ENCODE peak calls at places on chromosomes 1 and 21, in nine cellular contexts. U is vagina; W is body of pancreas; C is PC-3; S is pancreas; K is CD4-positive, CD25-positive, alpha-beta regulatory T cell; Z is adrenal gland; Q is ovary; V is heart right ventricle. B is an unnamed sample. For H3K4me1 and H3K9me3, the result is how much of the 10 kb centered on the place peaks cover.

GRCh38 chr1:226710501-226710900 is 28.6 kb downstream of the ITPKB start:
- DNase-seq in Z (no peak), K (no peak), C (no peak), S (no peak), W (no peak), U (no peak), Q (no peak), V (no peak), B (no peak)

GRCh38 chr1:51344276-51344601 is 13.9 kb upstream of the TTC39A start:
- DNase-seq in W (no peak), S (no peak), Z (no peak), Q (no peak), V (no peak), U (no peak), C (no peak), K (no peak), B (no peak)

GRCh38 chr1:198001776-198002408 is 84.7 kb downstream of the LHX9 start:
- DNase-seq in S (no peak), C (no peak), W (no peak), K (no peak), U (no peak), V (no peak), Z (no peak), Q (no peak), B (no peak)

GRCh38 chr1:227766653-227767277 is 31.5 kb downstream of the SNAP47 start:
- DNase-seq in S (no peak), U (no peak), K (no peak), W (no peak), Z (no peak), V (no peak), C (no peak), Q (no peak), B (no peak)

GRCh38 chr1:245148069-245148468 is 6.7 kb upstream of the KIF26B start:
- DNase-seq in C (no peak), Q (no peak), W (no peak), V (no peak), Z (no peak), U (no peak), S (no peak), K (no peak), B (no peak)

GRCh38 chr1:233020441-233020840 is 70.0 kb downstream of the NTPCR start:
- DNase-seq in C (no peak), S (peak), K (no peak), V (peak), Z (no peak), U (no peak), Q (no peak), W (peak), B (peak)

GRCh38 chr21:33816148-33816547 is 99.5 kb downstream of the ATP5PO start:
- DNase-seq in U (no peak), V (no peak), Q (no peak), K (no peak), Z (no peak), W (no peak), S (no peak), C (no peak), B (no peak)

GRCh38 chr1:12616709-12617373 is 1.2 kb downstream of the DHRS3 start:
- DNase-seq in U (no peak), Q (peak), V (peak), W (peak), Z (no peak), S (peak), C (peak), K (peak), B (no peak)

GRCh38 chr1:25197235-25197930 is 34.9 kb downstream of the SYF2 start:
- DNase-seq in V (no peak), C (no peak), S (no peak), Z (no peak), U (no peak), W (no peak), K (no peak), Q (no peak), B (no peak)

GRCh38 chr1:229098903-229099578 is 171.9 kb upstream of the RAB4A start:
- DNase-seq in S (no peak), V (no peak), Z (no peak), U (no peak), W (no peak), C (no peak), K (no peak), Q (no peak), B (no peak)

GRCh38 chr1:33455537-33456301 is 16.7 kb upstream of the ZSCAN20 start:
- DNase-seq in K (peak), U (no peak), W (peak), C (peak), V (peak), Z (peak), Q (peak), S (no peak), B (peak)

GRCh38 chr1:204323887-204324286 is 35.8 kb downstream of the PLEKHA6 start:
- DNase-seq in K (no peak), Q (no peak), V (no peak), S (no peak), C (peak), Z (peak), W (no peak), U (no peak), B (peak)

GRCh38 chr1:218591966-218592365 is 246.8 kb downstream of the TGFB2 start:
- DNase-seq in U (no peak), V (no peak), Z (no peak), C (peak), W (no peak), S (no peak), K (no peak), Q (no peak), B (no peak)

GRCh38 chr1:55542901-55543504 is 327.8 kb upstream of the USP24 start:
- DNase-seq in K (no peak), S (no peak), Z (no peak), C (peak), V (no peak), U (no peak), Q (no peak), W (no peak), B (no peak)

GRCh38 chr21:27157097-27157496 is 190.2 kb upstream of the ADAMTS5 start:
- DNase-seq in U (no peak), S (no peak), K (no peak), W (no peak), C (no peak), Q (no peak), Z (no peak), V (no peak), B (no peak)

GRCh38 chr21:31184462-31184861 is 146.2 kb upstream of the KRTAP19-8 start:
- DNase-seq in C (no peak), U (no peak), W (no peak), K (peak), S (no peak), V (no peak), Q (no peak), Z (no peak), B (no peak)

GRCh38 chr1:245380790-245381535 is 226.2 kb downstream of the KIF26B start:
- DNase-seq in V (no peak), S (no peak), W (no peak), C (no peak), K (no peak), U (no peak), Q (no peak), Z (no peak), B (no peak)

GRCh38 chr1:29445330-29445729 is 209.0 kb downstream of the PTPRU start:
- DNase-seq in U (no peak), W (no peak), Q (no peak), S (no peak), V (no peak), Z (no peak), C (no peak), K (no peak), B (no peak)

GRCh38 chr1:20093940-20094391 is 24.0 kb downstream of the PLA2G5 start:
- DNase-seq in Z (peak), C (no peak), V (peak), Q (peak), S (no peak), K (no peak), W (peak), U (peak), B (peak)

GRCh38 chr1:234205966-234206365 is 167.3 kb upstream of the COA6 start:
- DNase-seq in S (no peak), K (no peak), W (no peak), U (no peak), Z (no peak), Q (no peak), C (no peak), V (no peak), B (no peak)

GRCh38 chr1:43545686-43546387 is 15.2 kb downstream of the PTPRF start:
- DNase-seq in C (peak), W (peak), Q (peak), U (no peak), S (peak), K (no peak), Z (peak), V (peak), B (peak)

GRCh38 chr1:214761030-214761429 is 158.0 kb downstream of the CENPF start:
- DNase-seq in K (no peak), S (no peak), Q (no peak), U (no peak), W (no peak), Z (no peak), V (no peak), C (no peak), B (no peak)

GRCh38 chr1:22171951-22172715 is 29.2 kb upstream of the WNT4 start:
- DNase-seq in Q (no peak), V (no peak), S (no peak), U (no peak), Z (no peak), C (no peak), W (no peak), K (no peak), B (no peak)

GRCh38 chr1:68384321-68384813 is 65.4 kb downstream of the RPE65 start:
- DNase-seq in K (no peak), Z (peak), S (no peak), U (no peak), Q (no peak), V (peak), W (peak), C (peak), B (no peak)

GRCh38 chr1:176604461-176604860 is 141.5 kb downstream of the PAPPA2 start:
- DNase-seq in U (no peak), K (no peak), Q (no peak), Z (no peak), C (no peak), W (no peak), S (no peak), V (no peak), B (no peak)

GRCh38 chr1:172292840-172293239 is 127.6 kb upstream of the C1orf105 start:
- DNase-seq in Q (no peak), Z (no peak), K (no peak), C (no peak), S (no peak), V (no peak), W (no peak), U (no peak), B (no peak)

GRCh38 chr1:146032613-146033219 is 11.2 kb upstream of the HJV start:
- DNase-seq in U (no peak), S (no peak), K (peak), C (peak), V (no peak), Q (no peak), W (peak), Z (no peak), B (no peak)

GRCh38 chr1:173161510-173162221 is 45.5 kb downstream of the TNFSF4 start:
- DNase-seq in S (no peak), Q (no peak), W (no peak), U (no peak), K (no peak), Z (no peak), C (peak), V (no peak), B (no peak)

GRCh38 chr1:78003882-78004718 is 639 bp upstream of the DNAJB4 start:
- DNase-seq in S (no peak), C (peak), Z (peak), W (peak), V (peak), K (no peak), U (no peak), Q (peak), B (no peak)

GRCh38 chr1:35298464-35298863 is 30.0 kb downstream of the ZMYM4 start:
- DNase-seq in U (no peak), Z (peak), Q (peak), K (peak), W (peak), C (peak), V (peak), S (peak), B (no peak)

GRCh38 chr1:84156210-84156621 is 12.1 kb downstream of the PRKACB start:
- DNase-seq in C (peak), W (no peak), U (no peak), S (no peak), V (no peak), K (no peak), Q (no peak), Z (no peak), B (no peak)

GRCh38 chr1:43512681-43513080 is 18.0 kb upstream of the PTPRF start:
- DNase-seq in K (no peak), W (no peak), S (no peak), U (peak), C (no peak), V (no peak), Q (no peak), Z (no peak), B (peak)

DNA sequence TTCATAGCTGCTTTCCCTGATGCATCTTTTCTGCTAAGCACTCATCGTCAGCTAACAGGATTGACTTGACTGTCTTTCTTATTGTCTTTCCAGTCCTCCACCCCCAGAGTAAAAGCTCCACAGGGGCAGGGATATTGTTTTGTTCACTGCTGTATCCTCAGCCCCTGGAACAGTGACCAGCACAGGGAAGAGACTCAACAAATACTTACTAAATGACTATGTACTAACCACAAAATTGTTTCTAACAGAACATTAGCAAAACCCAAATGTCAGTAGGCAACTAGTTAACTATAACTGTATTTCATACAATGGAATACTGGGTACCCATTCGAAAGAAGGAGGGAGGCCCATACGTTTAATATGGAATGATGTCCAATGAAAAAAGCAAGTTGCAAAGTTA is 53.0 kb downstream of the BCAR3 start:
- DNase-seq in K (no peak), C (no peak), V (no peak), Q (no peak), S (no peak), Z (no peak), U (no peak), W (no peak), B (no peak)
- H3K4me1 ChIP-seq in K (under half), C (half or more), V (under half), Q (under half), S (under half), Z (under half), U (under half), W (under half), B (under half)

GRCh38 chr21:39904457-39904856 is 37.2 kb downstream of the PCP4 start:
- DNase-seq in U (no peak), V (no peak), Z (no peak), Q (no peak), S (no peak), K (no peak), W (no peak), C (no peak), B (no peak)
- H3K9me3 ChIP-seq in U (under half), V (under half), Z (under half), Q (under half), S (under half), K (under half), W (under half), C (under half), B (under half)

GRCh38 chr1:159827549-159827948 is 876 bp downstream of the SLAMF8 start:
- DNase-seq in S (no peak), C (no peak), W (no peak), Q (no peak), U (no peak), K (no peak), V (no peak), Z (no peak), B (no peak)

GRCh38 chr1:159828176-159828575 is 1.5 kb downstream of the SLAMF8 start:
- DNase-seq in Q (no peak), K (no peak), C (peak), Z (no peak), V (no peak), U (no peak), S (no peak), W (no peak), B (no peak)

GRCh38 chr1:159825564-159825963 is 1.1 kb upstream of the SLAMF8 start:
- DNase-seq in K (no peak), Z (no peak), V (no peak), S (no peak), W (no peak), C (no peak), Q (no peak), U (no peak), B (no peak)

GRCh38 chr1:159827102-159827490 is 423 bp downstream of the SLAMF8 start:
- DNase-seq in K (no peak), V (no peak), Z (no peak), W (no peak), C (no peak), U (no peak), S (no peak), Q (no peak), B (no peak)

DNA sequence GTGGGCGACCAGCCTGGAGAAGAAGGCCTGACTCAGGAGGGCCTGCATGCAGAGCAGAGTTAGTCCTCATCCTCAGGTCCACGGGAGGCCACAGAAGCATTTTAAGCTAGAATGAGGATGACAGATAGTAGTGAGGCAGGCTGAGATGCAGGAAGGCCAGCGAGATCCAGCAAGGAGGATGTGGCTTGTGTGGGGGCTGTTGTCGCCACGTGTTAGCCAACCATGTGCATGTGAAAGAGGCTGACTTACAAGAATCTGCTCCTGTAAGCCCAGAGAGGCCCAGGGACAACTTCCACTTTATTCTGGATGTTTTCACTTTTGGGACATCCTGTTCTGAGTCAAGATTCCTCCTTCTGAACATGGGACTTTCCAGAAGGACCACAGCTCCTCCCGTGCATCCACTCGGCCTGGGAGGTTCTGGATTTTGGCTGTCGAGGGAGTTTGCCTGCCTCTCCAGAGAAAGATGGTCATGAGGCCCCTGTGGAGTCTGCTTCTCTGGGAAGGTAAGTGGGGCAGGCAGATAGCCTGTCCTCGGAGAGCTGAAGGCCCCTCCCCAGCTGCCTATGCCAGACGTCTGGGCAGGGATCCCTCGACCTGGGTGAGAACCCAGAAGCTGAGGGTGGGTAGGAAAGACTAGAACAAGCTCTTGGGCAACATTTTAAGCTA is at the start of gene SLAMF8:
- DNase-seq in S (peak), C (no peak), K (peak), Q (no peak), W (no peak), V (peak), Z (peak), U (no peak), B (peak)
- H3K4me3 ChIP-seq in S (no peak), C (no peak), K (no peak), Q (no peak), W (no peak), V (no peak), Z (no peak), U (no peak), B (no peak)

GRCh38 chr1:206500046-206500445 is 7.3 kb upstream of the RASSF5 start:
- DNase-seq in W (no peak), C (no peak), V (no peak), K (no peak), Q (no peak), Z (no peak), U (no peak), S (no peak), B (no peak)
- H3K4me1 ChIP-seq in W (half or more), C (under half), V (half or more), K (under half), Q (under half), Z (half or more), U (half or more), S (under half), B (under half)

DNA sequence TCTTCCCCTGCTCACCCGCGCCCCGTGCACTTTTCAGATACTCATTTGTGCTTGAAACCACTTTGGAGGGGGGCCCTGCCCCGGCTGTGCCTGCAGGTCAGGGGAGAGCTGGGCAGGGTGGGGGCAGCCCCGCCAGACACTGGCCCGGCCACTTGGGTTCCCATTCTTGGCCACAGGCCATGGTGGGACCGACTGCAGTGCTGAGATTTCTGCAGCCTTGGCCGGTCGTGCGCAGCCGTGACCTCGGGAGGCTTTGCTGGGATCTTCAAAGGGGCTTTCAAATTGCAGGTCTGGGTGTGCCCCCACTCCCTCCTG is 54.5 kb upstream of the TTC34 start:
- DNase-seq in W (no peak), Q (no peak), S (no peak), C (no peak), U (no peak), V (no peak), K (no peak), Z (no peak), B (no peak)
- H3K9me3 ChIP-seq in W (under half), Q (under half), S (under half), C (under half), U (under half), V (under half), K (under half), Z (under half), B (under half)

B was measured in right atrium auricular region.